ENCODE peak calls at places on chromosome 21, in four cellular contexts. D is activated CD4-positive, alpha-beta T cell treated with anti-CD3 and anti-CD28 coated beads for 24 hours; W is stimulated activated CD8-positive, alpha-beta memory T cell treated with anti-CD3 and anti-CD28 coated beads, Interleukin-4, amount 100 ng/mL, for 1 hour; M is fibroblast of lung. Z is an unnamed sample.

GRCh38 chr21:27646691-27647090 is 679.8 kb upstream of the ADAMTS5 start:
- DNase-seq in W (no peak), M (no peak), D (no peak), Z (no peak)

GRCh38 chr21:43195131-43196021 is 26.6 kb downstream of the CRYAA start:
- DNase-seq in M (no peak), W (no peak), D (no peak), Z (no peak)

GRCh38 chr21:32779983-32780382 is 8.4 kb upstream of the PAXBP1 start:
- DNase-seq in W (no peak), D (no peak), M (no peak), Z (no peak)

GRCh38 chr21:33069994-33070811 is at the start of gene OLIG1:
- DNase-seq in D (peak; percentile 18), M (no peak), W (no peak), Z (peak; percentile 44)

GRCh38 chr21:41208946-41209345 is 41.0 kb downstream of the BACE2 start:
- DNase-seq in M (no peak), D (no peak), W (no peak), Z (no peak)

GRCh38 chr21:43858806-43859648 is 6.0 kb upstream of the AGPAT3 start:
- DNase-seq in D (no peak), M (no peak), W (no peak), Z (no peak)

GRCh38 chr21:37300114-37300746 is 33.1 kb upstream of the VPS26C start:
- DNase-seq in W (no peak), M (no peak), D (no peak), Z (no peak)

GRCh38 chr21:9839011-9839661 is 682.2 kb upstream of the TPTE start:
- DNase-seq in W (no peak), M (no peak), D (no peak), Z (no peak)

GRCh38 chr21:41622201-41622600 is 114.2 kb upstream of the TMPRSS2 start:
- DNase-seq in W (no peak), M (no peak), D (no peak), Z (no peak)

GRCh38 chr21:18369115-18369514 is 34.5 kb downstream of the TMPRSS15 start:
- DNase-seq in W (no peak), D (no peak), M (peak; percentile 5), Z (peak; percentile 9)

GRCh38 chr21:19507682-19508260 is 1104.2 kb upstream of the TMPRSS15 start:
- DNase-seq in M (no peak), D (no peak), W (no peak), Z (no peak)

GRCh38 chr21:41914358-41914757 is 35.2 kb upstream of the PRDM15 start:
- DNase-seq in M (no peak), W (no peak), D (no peak), Z (no peak)

GRCh38 chr21:39381009-39381408 is 32.1 kb upstream of the HMGN1 start:
- DNase-seq in D (no peak), M (no peak), W (no peak), Z (no peak)

GRCh38 chr21:37435120-37435519 is 68.5 kb downstream of the DYRK1A start:
- DNase-seq in M (peak; percentile 95), D (peak; percentile 18), W (no peak), Z (peak; percentile 87)

GRCh38 chr21:35036521-35037383 is 12.3 kb downstream of the RUNX1 start:
- DNase-seq in M (no peak), D (no peak), W (no peak), Z (no peak)

GRCh38 chr21:42056996-42057689 is 14.0 kb upstream of the UMODL1 start:
- DNase-seq in M (peak; percentile 90), W (no peak), D (no peak), Z (no peak)

GRCh38 chr21:20661221-20661620 is 337.0 kb upstream of the NCAM2 start:
- DNase-seq in W (no peak), D (no peak), M (no peak), Z (no peak)

GRCh38 chr21:33313611-33314010 is 11.2 kb upstream of the IFNAR1 start:
- DNase-seq in M (no peak), D (no peak), W (no peak), Z (no peak)

GRCh38 chr21:41948404-41948895 is 5.4 kb downstream of the C2CD2 start:
- DNase-seq in D (no peak), W (no peak), M (no peak), Z (no peak)

GRCh38 chr21:17848228-17848627 is 29.1 kb upstream of the C21orf91 start:
- DNase-seq in D (no peak), W (no peak), M (peak; percentile 97), Z (no peak)

GRCh38 chr21:44789880-44790279 is 11.7 kb downstream of the UBE2G2 start:
- DNase-seq in D (no peak), W (no peak), M (no peak), Z (no peak)

GRCh38 chr21:34022557-34023335 is 50.6 kb upstream of the MRPS6 start:
- DNase-seq in M (no peak), D (peak; percentile 25), W (no peak), Z (no peak)

GRCh38 chr21:33402011-33402979 is 918 bp upstream of the IFNGR2 start:
- DNase-seq in D (no peak), M (peak; percentile 78), W (no peak), Z (peak; percentile 39)

GRCh38 chr21:26842300-26842699 is 2.9 kb downstream of the ADAMTS1 start:
- DNase-seq in W (no peak), M (peak; percentile 61), D (no peak), Z (no peak)

GRCh38 chr21:31546402-31547155 is 112.9 kb upstream of the SOD1 start:
- DNase-seq in M (no peak), D (no peak), W (no peak), Z (no peak)

GRCh38 chr21:45109831-45110492 is 35.6 kb downstream of the ADARB1 start:
- DNase-seq in M (no peak), D (no peak), W (no peak), Z (no peak)

GRCh38 chr21:34770581-34770980 is 101.8 kb downstream of the CLIC6 start:
- DNase-seq in D (no peak), W (no peak), M (peak; percentile 30), Z (no peak)

GRCh38 chr21:42669069-42669468 is 15.6 kb downstream of the PDE9A start:
- DNase-seq in W (no peak), M (no peak), D (no peak), Z (no peak)

GRCh38 chr21:25733859-25734653 is 648 bp downstream of the ATP5PF start:
- DNase-seq in D (peak; percentile 23), W (no peak), M (peak; percentile 39), Z (no peak)

GRCh38 chr21:44836666-44837471 is 19.0 kb upstream of the SUMO3 start:
- DNase-seq in W (no peak), M (peak; percentile 6), D (no peak), Z (no peak)

GRCh38 chr21:36839123-36839522 is 127.3 kb downstream of the HLCS start:
- DNase-seq in D (no peak), W (no peak), M (peak; percentile 66), Z (no peak)

GRCh38 chr21:43712268-43712942 is 6.5 kb upstream of the PDXK start:
- DNase-seq in W (no peak), M (no peak), D (no peak), Z (no peak)

GRCh38 chr21:45981641-45982255 is at the start of gene COL6A1:
- DNase-seq in W (no peak), D (peak; percentile 18), M (no peak), Z (peak; percentile 68)